ENCODE peak calls at places on chromosomes 13 and 19, in ten cellular contexts. U is gastrocnemius medialis; R is upper lobe of right lung; Y is CD8-positive, alpha-beta memory T cell; Q is transverse colon; M is substantia nigra; W is body of pancreas; K is cardiac muscle cell; I is fibroblast of lung; T is CD4-positive, alpha-beta memory T cell. D is an unnamed sample.

GRCh38 chr13:41552031-41552430 is 94.7 kb downstream of the RGCC start:
- DNase-seq in W (no peak), Q (no peak), R (no peak), T (no peak), M (no peak), I (no peak), K (no peak), Y (no peak), U (no peak), D (no peak)

GRCh38 chr19:37893845-37894575 is 12.4 kb downstream of the WDR87 start:
- DNase-seq in K (no peak), I (no peak), T (no peak), W (no peak), R (no peak), U (no peak), Y (no peak), Q (no peak), M (no peak), D (peak)

GRCh38 chr13:106063591-106064308 is 471.7 kb downstream of the EFNB2 start:
- DNase-seq in K (peak), R (no peak), T (no peak), M (no peak), U (no peak), W (no peak), Q (no peak), Y (no peak), I (peak), D (no peak)

GRCh38 chr19:2888739-2889224 is 11.9 kb upstream of the ZNF57 start:
- DNase-seq in M (no peak), Q (peak), T (peak), U (no peak), I (peak), W (peak), Y (peak), K (no peak), R (no peak), D (no peak)

GRCh38 chr19:38875656-38876345 is 2.3 kb downstream of the RINL start:
- DNase-seq in W (no peak), Q (no peak), M (no peak), R (no peak), T (no peak), U (no peak), K (no peak), Y (no peak), I (no peak), D (no peak)

GRCh38 chr19:17985037-17985818 is 18.3 kb downstream of the KCNN1 start:
- DNase-seq in M (no peak), R (no peak), Y (no peak), I (no peak), U (no peak), T (no peak), W (no peak), Q (no peak), K (no peak), D (no peak)

GRCh38 chr19:10505583-10506229 is 2.5 kb upstream of the KEAP1 start:
- DNase-seq in W (peak), I (peak), Q (peak), R (peak), Y (peak), T (peak), K (peak), U (no peak), M (peak), D (peak)

GRCh38 chr19:44597131-44597491 is 16.3 kb upstream of the IGSF23 start:
- DNase-seq in Q (no peak), R (no peak), Y (no peak), U (no peak), T (no peak), W (no peak), K (no peak), I (no peak), M (no peak), D (no peak)

GRCh38 chr19:18219911-18220631 is 6.2 kb downstream of the PDE4C start:
- DNase-seq in Q (no peak), K (no peak), Y (no peak), R (no peak), W (no peak), T (no peak), M (no peak), I (no peak), U (no peak), D (no peak)

GRCh38 chr13:87872813-87873212 is 201.6 kb downstream of the SLITRK5 start:
- DNase-seq in M (no peak), Q (no peak), U (no peak), T (no peak), W (no peak), Y (no peak), R (no peak), I (peak), K (no peak), D (no peak)

GRCh38 chr19:23071087-23071511 is 45.7 kb upstream of the ZNF730 start:
- DNase-seq in T (no peak), K (peak), I (peak), Q (no peak), W (no peak), M (no peak), U (no peak), R (no peak), Y (no peak), D (no peak)

GRCh38 chr13:28707629-28708427 is 10.9 kb downstream of the SLC46A3 start:
- DNase-seq in Y (no peak), U (peak), R (no peak), K (peak), W (peak), M (no peak), I (peak), Q (no peak), T (no peak), D (peak)

GRCh38 chr13:36131931-36132297 is 732 bp upstream of the DCLK1 start:
- DNase-seq in M (no peak), Y (no peak), K (peak), U (peak), W (peak), I (peak), R (peak), T (no peak), Q (no peak), D (no peak)

DNA sequence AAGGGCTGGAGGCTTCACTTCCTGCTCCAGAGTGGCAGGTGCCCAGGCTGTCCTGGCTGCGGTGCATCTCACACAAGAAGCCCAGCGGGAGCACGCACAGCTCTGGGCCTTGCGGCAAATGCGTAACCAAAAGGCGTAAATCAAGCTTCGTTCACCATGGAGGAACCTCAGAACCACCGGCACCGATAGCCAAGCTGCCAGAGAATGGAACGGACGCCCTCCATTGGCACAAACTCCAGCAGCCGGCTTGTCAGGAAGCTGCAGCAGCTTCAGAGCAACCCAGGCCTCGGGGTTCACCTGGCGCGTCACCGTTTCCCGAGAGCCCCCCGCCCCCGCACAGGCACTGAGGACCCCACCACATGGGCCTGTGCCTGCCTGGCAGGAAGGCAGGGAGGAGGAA is 76.7 kb downstream of the RASA3 start:
- DNase-seq in W (no peak), T (no peak), Y (no peak), I (no peak), M (no peak), U (no peak), K (no peak), R (no peak), Q (no peak), D (no peak)
- H3K27ac ChIP-seq in W (no peak), T (no peak), Y (no peak), I (no peak), M (peak), U (no peak), K (no peak), R (no peak), Q (no peak), D (no peak)

DNA sequence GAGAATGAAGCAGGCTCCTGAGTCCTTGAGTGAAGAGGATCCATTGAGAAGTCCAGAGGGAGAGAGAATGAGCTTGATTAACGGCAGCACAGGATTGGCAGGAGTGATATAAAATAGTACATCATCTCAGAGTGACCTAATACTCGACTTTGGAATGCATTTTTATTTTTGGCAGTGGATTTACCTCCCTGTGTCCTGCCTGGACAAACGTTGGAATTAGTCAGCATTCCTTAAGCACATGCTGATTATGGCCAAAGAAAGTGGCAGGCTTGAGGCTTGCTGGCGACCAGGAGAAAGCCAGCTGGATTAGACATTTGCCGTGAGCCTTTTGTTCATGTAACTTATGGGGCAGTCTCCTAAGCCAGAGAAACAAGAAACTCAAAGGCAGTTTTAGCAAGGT is 22.9 kb downstream of the LRCH1 start:
- DNase-seq in K (peak), W (no peak), R (no peak), U (no peak), M (no peak), I (peak), Q (no peak), T (no peak), Y (no peak), D (no peak)
- H3K27ac ChIP-seq in K (peak), W (no peak), R (no peak), U (no peak), M (no peak), I (peak), Q (peak), T (no peak), Y (no peak), D (no peak)

DNA sequence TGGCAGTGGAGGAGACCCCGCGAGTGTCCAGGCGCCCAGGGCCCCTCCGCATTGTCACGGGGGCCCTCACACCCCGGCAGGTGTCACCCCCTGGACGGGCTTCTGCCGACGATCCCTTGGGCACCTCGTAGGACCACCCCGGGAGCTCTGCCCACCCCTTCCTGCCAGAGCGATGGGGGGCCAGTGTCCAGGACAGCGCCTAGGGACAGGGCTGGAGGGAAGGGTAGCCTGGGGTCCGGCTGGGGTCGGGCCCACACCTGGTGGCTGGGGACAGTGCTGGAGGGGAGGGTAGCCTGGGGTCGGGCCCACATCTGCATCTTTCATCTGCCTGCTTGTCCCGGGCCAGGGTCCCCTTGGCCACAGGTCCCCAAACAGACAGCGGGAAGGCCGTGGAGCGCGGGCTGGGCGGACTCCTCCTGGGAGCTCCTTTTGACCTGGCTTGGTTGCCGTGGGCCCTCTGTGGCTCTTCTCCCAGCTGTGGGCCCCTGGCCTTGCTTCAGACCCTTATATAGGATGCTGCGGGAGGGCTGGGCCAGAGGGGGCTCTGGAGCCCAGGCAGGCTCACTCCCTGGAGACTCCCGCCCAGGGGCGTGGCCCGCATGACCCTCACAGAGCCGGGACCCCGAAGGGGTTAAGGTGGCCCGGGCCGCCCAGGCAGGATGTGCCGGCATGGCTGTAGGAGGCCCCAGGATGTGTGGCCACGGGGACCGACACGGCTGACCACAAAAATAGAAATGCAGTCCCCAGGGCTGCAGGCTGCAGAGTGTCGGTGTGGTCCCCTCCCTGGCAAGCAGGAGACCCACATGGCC is 74.1 kb upstream of the MCF2L start:
- DNase-seq in W (no peak), R (no peak), U (no peak), I (no peak), Y (no peak), K (no peak), T (no peak), M (no peak), Q (no peak), D (no peak)
- H3K27ac ChIP-seq in W (peak), R (no peak), U (no peak), I (no peak), Y (no peak), K (no peak), T (no peak), M (no peak), Q (peak), D (no peak)

DNA sequence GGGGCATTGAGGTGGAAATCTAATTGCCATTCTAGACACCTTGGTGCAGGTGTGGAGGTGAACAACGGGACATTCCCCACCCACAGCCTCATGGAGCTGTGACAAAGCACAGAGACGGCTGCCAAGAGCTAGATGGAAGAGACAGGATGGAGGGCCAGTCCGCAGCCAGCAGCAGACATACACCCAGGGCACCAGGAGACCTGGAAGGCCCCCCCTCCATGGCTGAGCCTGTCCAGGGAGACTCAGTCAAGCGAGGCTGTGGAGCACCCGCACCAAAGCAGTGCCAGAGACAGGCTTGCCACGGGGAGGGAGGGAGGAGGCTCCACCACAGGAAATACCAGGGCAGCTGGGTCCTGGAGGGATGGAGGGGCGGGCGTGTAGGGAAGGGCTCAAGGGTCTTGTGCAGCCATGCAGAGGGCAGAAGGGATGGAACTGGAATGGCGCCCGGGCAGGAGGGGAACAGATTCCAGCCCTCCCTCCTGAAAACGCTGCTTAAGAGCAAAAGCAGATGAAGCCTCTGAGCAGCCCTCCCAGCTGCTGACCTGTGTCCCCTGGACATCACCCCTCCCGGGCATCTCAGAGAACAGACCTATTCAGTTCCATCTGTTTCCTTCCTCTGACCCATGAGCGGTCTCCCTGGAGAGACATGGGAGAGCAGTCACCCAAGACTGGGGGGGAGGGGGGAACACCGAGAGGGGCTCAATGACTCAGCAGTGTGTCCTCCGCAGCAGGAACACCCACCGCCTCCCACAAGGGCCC is 14.4 kb downstream of the EPS15L1 start:
- DNase-seq in W (peak), T (no peak), K (peak), Y (no peak), Q (no peak), M (no peak), R (no peak), U (no peak), I (peak), D (no peak)
- H3K27ac ChIP-seq in W (no peak), T (no peak), K (peak), Y (no peak), Q (peak), M (peak), R (peak), U (peak), I (peak), D (no peak)

GRCh38 chr19:27935669-27936068 is 1277.3 kb downstream of the UQCRFS1 start:
- DNase-seq in T (no peak), R (no peak), K (no peak), Y (no peak), W (no peak), U (no peak), I (no peak), M (no peak), Q (no peak), D (no peak)
- H3K27ac ChIP-seq in T (no peak), R (no peak), K (no peak), Y (no peak), W (no peak), U (no peak), I (no peak), M (no peak), Q (no peak), D (no peak)

DNA sequence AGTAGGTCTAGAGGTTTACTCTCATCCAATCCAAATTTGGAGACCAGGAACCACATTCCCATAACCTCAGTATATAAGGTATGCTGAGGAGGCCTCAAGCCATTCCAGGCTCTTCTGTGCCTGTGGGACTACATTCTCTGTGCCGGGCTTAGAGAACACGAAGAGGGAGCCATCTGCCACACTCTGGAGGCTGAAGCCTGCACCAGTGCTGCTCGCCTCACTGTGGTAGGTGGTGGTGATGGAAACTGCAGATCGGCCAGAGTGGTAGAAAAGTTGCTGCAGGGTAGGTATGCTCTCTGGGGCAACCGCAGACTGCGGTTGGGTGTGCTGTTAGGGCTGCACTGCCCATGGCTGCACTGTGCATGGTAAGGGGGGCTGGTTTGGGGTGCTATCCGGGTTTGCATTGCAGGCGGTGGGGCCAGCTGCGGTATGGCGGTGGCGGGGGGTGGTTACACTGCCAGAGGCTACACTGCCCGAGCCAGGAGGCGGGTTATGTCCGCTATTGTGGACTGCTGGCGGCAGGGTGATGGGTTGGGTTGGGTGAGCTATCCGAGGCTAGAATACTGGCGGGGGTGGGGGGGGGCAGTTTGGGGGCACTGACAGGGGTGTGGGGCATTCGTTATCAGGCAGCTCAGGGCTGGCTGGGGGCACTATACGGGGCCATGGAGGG is 145.0 kb downstream of the TNFRSF19 start:
- DNase-seq in U (no peak), R (no peak), T (no peak), W (no peak), M (no peak), K (no peak), Q (no peak), I (no peak), Y (no peak), D (no peak)
- H3K27ac ChIP-seq in U (no peak), R (no peak), T (no peak), W (no peak), M (no peak), K (no peak), Q (no peak), I (no peak), Y (no peak), D (no peak)